ENCODE peak calls at places on chromosomes 6 and 20, in four cellular contexts. H is PC-3, J is psoas muscle, P is ovary. S is an unnamed sample.

GRCh38 chr6:146028250-146028789 is 542 bp upstream of the GRM1 start:
- DNase-seq in H (peak; percentile 41), J (peak; percentile 59), P (peak; percentile 60), S (peak; percentile 70)

GRCh38 chr6:16836186-16836981 is 75.1 kb upstream of the ATXN1 start:
- DNase-seq in H (no peak), J (no peak), P (no peak), S (no peak)

GRCh38 chr6:142891454-142891853 is 53.5 kb downstream of the HIVEP2 start:
- DNase-seq in H (peak; percentile 23), J (no peak), P (no peak), S (no peak)

GRCh38 chr6:18110160-18110559 is 12.3 kb downstream of the NHLRC1 start:
- DNase-seq in H (no peak), J (no peak), P (no peak), S (no peak)

GRCh38 chr6:164749126-164749758 is 560.2 kb downstream of the C6orf118 start:
- DNase-seq in H (peak; percentile 40), J (no peak), P (no peak), S (peak; percentile 21)

GRCh38 chr6:52840763-52841585 is at the start of gene GSTA5:
- DNase-seq in H (peak; percentile 70), J (no peak), P (no peak), S (no peak)

GRCh38 chr6:4581468-4582420 is 194.5 kb upstream of the CDYL start:
- DNase-seq in H (peak; percentile 35), J (no peak), P (no peak), S (no peak)

GRCh38 chr6:76166297-76166696 is 93.8 kb upstream of the IMPG1 start:
- DNase-seq in H (no peak), J (no peak), P (no peak), S (no peak)

GRCh38 chr6:79946773-79947190 is 571 bp downstream of the ELOVL4 start:
- DNase-seq in H (peak; percentile 15), J (no peak), P (no peak), S (no peak)

GRCh38 chr6:39887692-39888450 is 46.4 kb downstream of the MOCS1 start:
- DNase-seq in H (peak; percentile 7), J (peak; percentile 77), P (peak; percentile 77), S (peak; percentile 80)

GRCh38 chr6:47967843-47968242 is 143.2 kb downstream of the PTCHD4 start:
- DNase-seq in H (peak; percentile 66), J (no peak), P (no peak), S (no peak)

GRCh38 chr20:45012682-45013302 is 46.5 kb downstream of the STK4 start:
- DNase-seq in H (peak; percentile 53), J (no peak), P (no peak), S (no peak)

GRCh38 chr6:124560836-124561585 is 401.2 kb upstream of the RNF217 start:
- DNase-seq in H (no peak), J (no peak), P (no peak), S (no peak)

GRCh38 chr6:17511084-17511483 is 89.0 kb upstream of the FAM8A1 start:
- DNase-seq in H (no peak), J (no peak), P (no peak), S (no peak)

GRCh38 chr6:153059311-153059710 is 56.8 kb upstream of the MTRF1L start:
- DNase-seq in H (no peak), J (no peak), P (no peak), S (no peak)

GRCh38 chr6:128335963-128336362 is 184.4 kb downstream of the PTPRK start:
- DNase-seq in H (no peak), J (no peak), P (no peak), S (no peak)
- H3K27ac ChIP-seq in H (no peak overlapping the region), J (no peak overlapping the region), P (no peak overlapping the region), S (no peak overlapping the region)

DNA sequence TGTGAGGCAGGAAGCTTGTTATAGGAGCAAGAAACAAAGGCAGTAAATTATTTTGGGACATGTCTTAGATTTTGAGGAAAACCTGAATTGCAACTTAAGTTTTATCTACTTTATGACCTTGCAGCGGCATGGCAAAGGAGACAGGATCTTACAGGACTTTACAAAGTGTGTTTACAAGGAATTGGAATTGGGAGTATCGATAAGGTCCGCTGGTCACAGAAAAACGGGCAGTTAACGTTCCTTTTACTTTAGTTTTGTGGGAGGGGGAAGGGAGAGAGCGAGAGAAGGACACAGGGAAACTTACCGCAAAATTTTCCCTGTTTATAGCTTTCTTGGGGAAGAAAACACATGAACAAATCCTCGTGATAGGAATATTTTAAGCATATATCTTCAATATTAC is 1607.2 kb downstream of the GRIK2 start:
- DNase-seq in H (no peak), J (no peak), P (no peak), S (no peak)
- H3K4me3 ChIP-seq in H (peak overlapping the region; percentile 15), J (no peak overlapping the region), P (no peak overlapping the region), S (no peak overlapping the region)

DNA sequence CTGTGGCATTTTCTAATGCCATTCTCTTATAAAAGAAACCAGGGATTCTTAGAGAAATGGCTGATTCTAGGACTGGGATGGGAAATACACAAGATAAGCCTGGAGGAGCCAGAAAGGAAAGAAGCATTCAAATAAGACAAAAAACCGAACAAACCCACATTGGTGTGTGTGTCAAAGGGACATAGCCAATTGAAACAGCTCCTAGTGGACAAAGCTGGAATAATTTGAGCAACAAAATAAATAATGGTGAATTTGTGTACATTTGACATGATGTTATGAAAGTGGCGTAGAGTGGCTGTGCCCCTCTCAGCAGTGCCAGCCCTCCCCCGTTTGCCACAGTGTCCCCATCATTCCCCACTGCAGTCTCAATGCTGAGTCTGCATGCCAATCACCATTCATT is 55.5 kb downstream of the B3GAT2 start:
- DNase-seq in H (peak; percentile 19), J (no peak), P (no peak), S (no peak)
- TF ChIP-seq CTCF in H (peak; percentile 49), J (no peak), P (no peak), S (no peak)

GRCh38 chr20:18588554-18589043 is 745 bp downstream of the DTD1 start:
- DNase-seq in H (no peak), J (no peak), P (no peak), S (no peak)
- H3K27ac ChIP-seq in H (peak overlapping the region; percentile 61), J (peak overlapping the region; percentile 83), P (no peak overlapping the region), S (peak overlapping the region; percentile 84)

GRCh38 chr6:36660771-36661471 is 17.6 kb upstream of the CDKN1A start:
- DNase-seq in H (no peak), J (peak; percentile 65), P (peak; percentile 89), S (peak; percentile 59)
- H3K4me3 ChIP-seq in H (no peak overlapping the region), J (peak overlapping the region; percentile 48), P (no peak overlapping the region), S (peak overlapping the region; percentile 13)

GRCh38 chr6:41193171-41193734 is 7.7 kb downstream of the TREML2 start:
- DNase-seq in H (no peak), J (no peak), P (no peak), S (no peak)

GRCh38 chr6:41189968-41190367 is 11.0 kb downstream of the TREML2 start:
- DNase-seq in H (no peak), J (no peak), P (no peak), S (no peak)

GRCh38 chr6:41191569-41191968 is 9.4 kb downstream of the TREML2 start:
- DNase-seq in H (peak; percentile 44), J (no peak), P (no peak), S (peak; percentile 45)

GRCh38 chr6:41187924-41188886 is 12.7 kb downstream of the TREML2 start:
- DNase-seq in H (no peak), J (no peak), P (no peak), S (no peak)

DNA sequence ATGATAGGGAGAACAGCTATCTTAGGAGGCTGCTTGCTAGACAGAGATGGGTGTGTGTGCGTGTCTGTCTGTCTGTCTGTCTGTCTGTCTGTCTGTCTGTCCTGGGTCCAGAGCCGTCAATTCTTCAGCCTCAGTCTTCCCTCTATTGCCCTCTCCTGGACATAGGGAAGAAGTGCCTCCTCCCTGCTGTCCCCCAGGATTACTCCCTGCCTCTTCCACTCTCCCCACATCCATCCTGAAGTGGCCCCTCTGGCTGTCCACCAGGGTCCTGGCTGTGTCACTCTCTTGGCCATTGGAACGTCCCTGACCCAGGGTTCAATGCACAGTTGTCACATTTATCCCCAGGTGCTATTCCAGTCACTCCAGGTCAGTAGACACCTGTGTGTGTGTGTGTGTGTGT is 10.2 kb downstream of the TREML2 start:
- DNase-seq in H (no peak), J (no peak), P (no peak), S (no peak)
- TF ChIP-seq CTCF in H (no peak), J (no peak), P (no peak), S (no peak)

DNA sequence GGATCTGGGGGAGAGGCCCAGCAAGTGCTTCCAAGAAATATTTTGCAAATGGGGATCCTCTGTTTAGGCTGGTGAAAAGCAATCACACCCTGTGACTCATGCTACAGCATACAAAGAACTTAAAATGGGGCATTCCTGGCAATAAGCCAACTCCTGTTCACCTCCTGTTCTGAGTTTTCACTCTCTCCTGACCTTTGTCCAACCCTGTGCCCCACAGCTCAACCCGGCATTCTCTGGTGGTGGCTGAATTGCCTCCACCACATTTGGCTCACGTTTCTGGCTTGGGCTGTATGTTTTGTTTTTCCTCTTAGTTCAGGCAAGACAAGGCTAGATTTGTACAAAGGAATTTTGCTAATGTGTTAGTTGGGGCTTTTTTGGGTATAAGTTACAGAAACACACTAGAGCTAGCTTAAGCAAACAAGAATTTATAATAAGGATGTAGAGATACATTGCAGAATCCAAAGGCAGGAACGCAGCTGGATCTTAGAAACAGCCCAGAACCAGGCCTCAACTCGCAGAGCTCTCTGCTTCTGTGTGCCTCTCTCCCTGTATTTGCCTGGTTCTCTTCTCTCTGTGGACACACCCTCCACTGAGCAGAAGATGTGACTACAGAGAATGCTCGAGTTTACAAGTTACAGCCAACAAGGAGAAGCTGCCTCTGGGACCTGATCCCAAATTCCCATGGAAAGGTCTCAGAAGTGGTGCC is 9.4 kb downstream of the ABCC10 start:
- DNase-seq in H (peak; percentile 77), J (no peak), P (peak; percentile 68), S (no peak)
- H3K27ac ChIP-seq in H (peak overlapping the region; percentile 23), J (no peak overlapping the region), P (peak overlapping the region; percentile 4), S (no peak overlapping the region)

GRCh38 chr6:116513224-116513875 is 1.9 kb downstream of the CALHM5 start:
- DNase-seq in H (peak; percentile 21), J (no peak), P (no peak), S (no peak)

GRCh38 chr6:116514103-116514502 is 2.7 kb downstream of the CALHM5 start:
- DNase-seq in H (no peak), J (no peak), P (no peak), S (no peak)

GRCh38 chr6:116512155-116512559 is 718 bp downstream of the CALHM5 start:
- DNase-seq in H (no peak), J (no peak), P (no peak), S (no peak)

GRCh38 chr6:116511424-116512131 is at the start of gene CALHM5:
- DNase-seq in H (peak; percentile 83), J (peak; percentile 34), P (peak; percentile 30), S (peak; percentile 58)

DNA sequence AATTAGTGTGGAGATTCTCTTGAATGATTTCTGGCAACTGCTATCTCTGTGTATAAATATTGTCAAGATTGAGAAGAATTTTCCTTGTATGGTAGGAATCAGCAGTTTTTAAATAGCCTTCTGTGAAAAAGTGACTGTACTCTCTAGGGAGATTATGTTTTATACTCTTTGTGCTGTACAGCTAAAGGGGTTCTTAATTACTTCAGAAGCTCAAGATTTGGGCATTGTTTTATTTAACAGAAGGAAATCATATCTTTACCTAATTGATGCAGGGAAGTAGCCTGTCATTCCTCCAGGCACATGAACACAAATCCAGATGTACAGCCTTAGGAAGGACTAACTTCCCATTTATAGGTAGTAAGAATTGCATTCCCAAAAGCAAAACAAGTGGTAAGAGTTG is 1.3 kb downstream of the CALHM5 start:
- DNase-seq in H (no peak), J (no peak), P (no peak), S (no peak)
- H3K4me3 ChIP-seq in H (no peak overlapping the region), J (peak overlapping the region; percentile 60), P (peak overlapping the region; percentile 26), S (peak overlapping the region; percentile 60)